ENCODE peak calls at places on chromosomes 12 and 14, in seven cellular contexts. E, Z, S, U, M, L and W are unnamed samples.

GRCh38 chr12:2389079-2389790 is 336.4 kb downstream of the CACNA1C start:
- DNase-seq in Z (no peak), S (no peak), U (no peak), E (no peak), L (no peak), M (no peak), W (peak; percentile 35)

GRCh38 chr14:90775441-90775840 is 40.8 kb downstream of the TTC7B start:
- DNase-seq in L (no peak), U (no peak), E (no peak), M (no peak), Z (peak; percentile 21), S (no peak), W (no peak)

GRCh38 chr12:57148469-57149308 is 1.3 kb upstream of the LRP1-AS start:
- DNase-seq in U (no peak), M (no peak), S (no peak), L (peak; percentile 84), E (no peak), Z (no peak), W (peak; percentile 54)

GRCh38 chr12:68621092-68622081 is 10.7 kb downstream of the RAP1B start:
- DNase-seq in M (no peak), E (no peak), S (no peak), L (no peak), Z (no peak), U (no peak), W (no peak)

GRCh38 chr14:71815110-71815509 is 117.1 kb upstream of the RGS6 start:
- DNase-seq in E (no peak), S (no peak), M (no peak), L (no peak), U (no peak), Z (no peak), W (no peak)

GRCh38 chr14:76768671-76769500 is 7.6 kb downstream of the VASH1 start:
- DNase-seq in M (no peak), L (no peak), S (peak; percentile 78), Z (peak; percentile 69), U (no peak), E (no peak), W (no peak)

GRCh38 chr14:27995688-27996087 is 770.9 kb upstream of the FOXG1 start:
- DNase-seq in M (no peak), L (no peak), U (no peak), S (no peak), Z (no peak), E (no peak), W (no peak)

GRCh38 chr12:79826267-79827128 is 108.4 kb downstream of the PPP1R12A start:
- DNase-seq in U (no peak), L (no peak), S (no peak), Z (no peak), E (no peak), M (no peak), W (no peak)

GRCh38 chr14:105411017-105411941 is 8.3 kb upstream of the MTA1 start:
- DNase-seq in S (peak; percentile 81), L (no peak), E (no peak), U (peak; percentile 67), M (no peak), Z (no peak), W (no peak)

GRCh38 chr14:37145395-37145794 is 27.0 kb downstream of the SLC25A21 start:
- DNase-seq in S (no peak), U (no peak), L (no peak), Z (no peak), M (no peak), E (no peak), W (peak; percentile 6)

GRCh38 chr14:62592877-62593276 is 452.4 kb downstream of the KCNH5 start:
- DNase-seq in E (no peak), S (no peak), U (no peak), M (no peak), Z (no peak), L (no peak), W (no peak)

GRCh38 chr14:50943261-50943942 is 881 bp downstream of the PYGL start:
- DNase-seq in S (peak; percentile 80), Z (peak; percentile 81), M (no peak), L (peak; percentile 81), E (no peak), U (no peak), W (no peak)

GRCh38 chr12:26723379-26724308 is 109.3 kb downstream of the ITPR2 start:
- DNase-seq in S (no peak), Z (no peak), L (no peak), E (no peak), M (no peak), U (peak; percentile 44), W (peak; percentile 60)

GRCh38 chr12:119375619-119376018 is 41.1 kb downstream of the CCDC60 start:
- DNase-seq in Z (no peak), L (no peak), U (no peak), M (no peak), E (no peak), S (no peak), W (no peak)

GRCh38 chr14:44775248-44775647 is 186.5 kb downstream of the KLHL28 start:
- DNase-seq in M (no peak), Z (no peak), L (no peak), E (no peak), U (no peak), S (no peak), W (no peak)

GRCh38 chr12:54390176-54390667 is 5.7 kb upstream of the ZNF385A start:
- DNase-seq in Z (no peak), S (no peak), M (no peak), U (no peak), L (no peak), E (no peak), W (no peak)

GRCh38 chr12:114529956-114530355 is 124.0 kb upstream of the TBX5 start:
- DNase-seq in S (no peak), Z (no peak), M (no peak), E (no peak), L (no peak), U (no peak), W (no peak)

GRCh38 chr12:131375972-131376345 is 334.9 kb upstream of the SFSWAP start:
- DNase-seq in M (no peak), E (no peak), U (no peak), S (no peak), L (no peak), Z (no peak), W (no peak)

GRCh38 chr14:31070431-31070830 is 44.3 kb upstream of the STRN3 start:
- DNase-seq in L (no peak), Z (no peak), S (no peak), M (no peak), E (no peak), U (no peak), W (peak; percentile 91)

GRCh38 chr12:104456417-104456949 is at the start of gene CHST11:
- DNase-seq in L (peak; percentile 82), M (peak; percentile 57), S (peak; percentile 96), E (peak; percentile 69), U (peak; percentile 88), Z (peak; percentile 86), W (peak; percentile 64)
- TF ChIP-seq CTCF in L (peak; percentile 29), M (peak; percentile 46), S (peak; percentile 33), E (no peak), U (peak; percentile 30), Z (no peak), W (peak; percentile 48)

DNA sequence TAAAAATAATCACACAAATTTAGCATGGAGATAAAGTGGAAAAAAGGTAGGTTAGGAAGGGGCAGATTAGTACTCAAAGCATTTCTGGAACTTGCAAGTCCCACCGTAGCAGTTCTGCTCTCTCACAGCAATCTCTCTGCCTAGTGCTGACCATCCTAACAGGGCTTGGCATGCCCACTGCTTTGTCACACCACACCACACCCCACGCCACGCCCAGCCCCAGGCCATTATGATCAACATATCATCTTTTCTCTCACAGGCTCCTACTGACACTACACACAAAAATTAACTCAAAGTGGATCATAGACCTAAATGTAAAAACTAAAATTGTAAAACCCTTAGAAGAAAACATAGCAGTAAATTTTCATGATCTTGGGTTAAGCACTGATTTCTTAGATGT is 273.7 kb downstream of the DAD1 start:
- DNase-seq in U (no peak), S (no peak), E (no peak), L (no peak), M (no peak), Z (no peak), W (no peak)
- TF ChIP-seq CTCF in U (no peak), S (no peak), E (no peak), L (no peak), M (no peak), Z (no peak), W (no peak)

DNA sequence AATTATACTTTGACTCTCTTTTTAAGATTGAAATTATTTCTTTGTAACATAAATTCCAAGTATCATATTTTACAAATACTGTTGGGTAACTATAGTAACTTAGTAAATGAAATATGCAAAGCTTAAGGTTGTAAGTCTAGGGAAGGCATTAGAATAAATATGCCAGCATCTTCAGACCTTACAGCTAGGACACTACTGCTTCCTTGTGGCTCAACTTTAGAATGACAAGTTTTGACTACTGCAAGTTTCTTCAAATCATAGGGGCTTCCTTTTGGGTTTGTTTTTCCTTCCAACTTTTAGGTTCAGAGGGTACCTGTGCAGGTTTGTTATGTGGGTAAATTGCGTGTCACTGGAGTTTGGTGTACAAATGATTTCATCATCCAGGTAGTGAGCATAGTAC is 17.7 kb upstream of the ANP32D start:
- DNase-seq in U (no peak), M (no peak), L (no peak), Z (no peak), E (no peak), S (no peak), W (peak; percentile 47)
- TF ChIP-seq CTCF in U (peak; percentile 6), M (peak; percentile 44), L (peak; percentile 25), Z (no peak), E (peak; percentile 58), S (peak; percentile 44), W (peak; percentile 73)

GRCh38 chr12:13044002-13044858 is at the start of gene FAM234B:
- DNase-seq in L (peak; percentile 84), E (peak; percentile 69), Z (peak; percentile 88), M (peak; percentile 35), U (peak; percentile 87), S (peak; percentile 94), W (peak; percentile 41)
- TF ChIP-seq CTCF in L (peak; percentile 39), E (no peak), Z (no peak), M (no peak), U (peak; percentile 33), S (peak; percentile 21), W (peak; percentile 36)

DNA sequence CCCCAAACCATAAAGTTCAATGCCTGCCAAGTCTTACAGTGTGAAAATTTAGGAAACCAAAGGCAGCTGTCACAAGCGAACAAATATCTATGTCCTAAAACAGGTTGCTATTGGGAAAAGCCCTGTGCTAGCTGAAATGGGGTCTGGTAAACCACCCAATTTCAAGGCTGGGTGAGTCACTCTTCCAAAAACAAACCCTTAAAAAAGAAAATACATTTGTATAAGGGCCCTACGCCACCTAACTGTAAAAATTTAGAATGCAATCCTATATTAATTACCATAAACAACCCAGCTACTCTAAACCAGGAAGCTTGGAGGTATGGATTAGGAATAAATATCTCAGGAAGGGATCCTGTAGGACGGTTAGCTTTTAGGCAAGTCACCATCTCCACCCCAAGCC is 32.1 kb downstream of the PRMT8 start:
- DNase-seq in L (no peak), M (no peak), U (no peak), E (no peak), S (no peak), Z (no peak), W (no peak)
- TF ChIP-seq CTCF in L (no peak), M (no peak), U (no peak), E (no peak), S (no peak), Z (no peak), W (peak; percentile 41)

GRCh38 chr14:75063491-75064204 is at the start of gene ACYP1:
- DNase-seq in S (peak; percentile 94), Z (peak; percentile 97), M (peak; percentile 70), E (peak; percentile 86), U (peak; percentile 94), L (peak; percentile 97), W (peak; percentile 84)
- TF ChIP-seq CTCF in S (no peak), Z (no peak), M (no peak), E (no peak), U (no peak), L (no peak), W (no peak)

GRCh38 chr14:41299924-41300323 is 306.8 kb upstream of the LRFN5 start:
- DNase-seq in U (no peak), E (no peak), S (no peak), M (no peak), L (no peak), Z (no peak), W (no peak)
- TF ChIP-seq CTCF in U (peak; percentile 10), E (no peak), S (no peak), M (no peak), L (no peak), Z (no peak), W (no peak)